ENCODE peak calls at places on chromosome 1, in four cellular contexts. One of them, this sample, is unnamed. For H3K36me3 and H3K27me3, the result is how much of the 10 kb centered on the place peaks cover.

GRCh38 chr1:178714453-178714852 is 10.6 kb upstream of the RALGPS2 start:
- DNase-seq in pancreas: no peak
- DNase-seq in suprapubic skin: no peak
- DNase-seq in thoracic aorta: no peak
- DNase-seq in this sample: no peak

GRCh38 chr1:89125571-89126233 is at the start of gene GBP2:
- DNase-seq in pancreas: no peak
- DNase-seq in thoracic aorta: no peak
- DNase-seq in suprapubic skin: no peak
- DNase-seq in this sample: no peak

GRCh38 chr1:53148123-53148522 is 5.7 kb upstream of the SLC1A7 start:
- DNase-seq in thoracic aorta: no peak
- DNase-seq in pancreas: no peak
- DNase-seq in suprapubic skin: no peak
- DNase-seq in this sample: no peak

GRCh38 chr1:243230914-243231313 is 24.2 kb downstream of the CEP170 start:
- DNase-seq in suprapubic skin: no peak
- DNase-seq in pancreas: no peak
- DNase-seq in thoracic aorta: no peak
- DNase-seq in this sample: no peak

GRCh38 chr1:151130837-151131586 is 15.4 kb downstream of the SEMA6C start:
- DNase-seq in thoracic aorta: peak
- DNase-seq in suprapubic skin: peak
- DNase-seq in pancreas: peak
- DNase-seq in this sample: peak

GRCh38 chr1:180186831-180187230 is 32.2 kb downstream of the QSOX1 start:
- DNase-seq in pancreas: no peak
- DNase-seq in suprapubic skin: no peak
- DNase-seq in thoracic aorta: no peak
- DNase-seq in this sample: peak

GRCh38 chr1:181044449-181044966 is 10.7 kb downstream of the MR1 start:
- DNase-seq in thoracic aorta: no peak
- DNase-seq in pancreas: no peak
- DNase-seq in suprapubic skin: no peak
- DNase-seq in this sample: peak

GRCh38 chr1:18104546-18105100 is 3.0 kb upstream of the IGSF21 start:
- DNase-seq in thoracic aorta: no peak
- DNase-seq in suprapubic skin: no peak
- DNase-seq in pancreas: no peak
- DNase-seq in this sample: no peak

GRCh38 chr1:171254859-171255258 is 6.6 kb downstream of the FMO1 start:
- DNase-seq in thoracic aorta: no peak
- DNase-seq in pancreas: no peak
- DNase-seq in suprapubic skin: no peak
- DNase-seq in this sample: no peak

GRCh38 chr1:11697188-11697892 is 5.8 kb downstream of the DRAXIN start:
- DNase-seq in pancreas: no peak
- DNase-seq in suprapubic skin: no peak
- DNase-seq in thoracic aorta: no peak
- DNase-seq in this sample: no peak

GRCh38 chr1:17539526-17540254 is at the start of gene ARHGEF10L:
- DNase-seq in suprapubic skin: no peak
- DNase-seq in pancreas: peak
- DNase-seq in thoracic aorta: no peak
- DNase-seq in this sample: no peak

GRCh38 chr1:200954434-200954833 is 59.7 kb downstream of the INAVA start:
- DNase-seq in pancreas: no peak
- DNase-seq in thoracic aorta: no peak
- DNase-seq in suprapubic skin: no peak
- DNase-seq in this sample: no peak

GRCh38 chr1:54240741-54241335 is 40.9 kb downstream of the MRPL37 start:
- DNase-seq in pancreas: no peak
- DNase-seq in suprapubic skin: no peak
- DNase-seq in thoracic aorta: no peak
- DNase-seq in this sample: no peak

GRCh38 chr1:54238353-54239040 is 38.5 kb downstream of the MRPL37 start:
- DNase-seq in pancreas: no peak
- DNase-seq in suprapubic skin: no peak
- DNase-seq in thoracic aorta: no peak
- DNase-seq in this sample: no peak

GRCh38 chr1:54239603-54240002 is 39.6 kb downstream of the MRPL37 start:
- DNase-seq in pancreas: no peak
- DNase-seq in thoracic aorta: no peak
- DNase-seq in suprapubic skin: no peak
- DNase-seq in this sample: no peak

GRCh38 chr1:54239041-54239410 is 39.1 kb downstream of the MRPL37 start:
- DNase-seq in suprapubic skin: no peak
- DNase-seq in thoracic aorta: no peak
- DNase-seq in pancreas: no peak
- DNase-seq in this sample: no peak

GRCh38 chr1:54237656-54238055 is 37.7 kb downstream of the MRPL37 start:
- DNase-seq in suprapubic skin: no peak
- DNase-seq in thoracic aorta: no peak
- DNase-seq in pancreas: no peak
- DNase-seq in this sample: no peak
- H3K36me3 ChIP-seq in suprapubic skin: half or more
- H3K36me3 ChIP-seq in thoracic aorta: under half
- H3K36me3 ChIP-seq in pancreas: under half
- H3K36me3 ChIP-seq in this sample: under half

GRCh38 chr1:156691665-156692408 is 13.5 kb downstream of the CRABP2 start:
- DNase-seq in pancreas: no peak
- DNase-seq in suprapubic skin: no peak
- DNase-seq in thoracic aorta: no peak
- DNase-seq in this sample: no peak

GRCh38 chr1:156692958-156693857 is 12.2 kb downstream of the CRABP2 start:
- DNase-seq in thoracic aorta: no peak
- DNase-seq in suprapubic skin: no peak
- DNase-seq in pancreas: peak
- DNase-seq in this sample: peak

GRCh38 chr1:156693858-156694562 is 11.4 kb downstream of the CRABP2 start:
- DNase-seq in thoracic aorta: no peak
- DNase-seq in pancreas: no peak
- DNase-seq in suprapubic skin: no peak
- DNase-seq in this sample: peak

GRCh38 chr1:156691216-156691615 is 14.0 kb upstream of the NES start:
- DNase-seq in pancreas: no peak
- DNase-seq in suprapubic skin: no peak
- DNase-seq in thoracic aorta: no peak
- DNase-seq in this sample: peak

GRCh38 chr1:156692409-156692957 is 12.9 kb downstream of the CRABP2 start:
- DNase-seq in thoracic aorta: no peak
- DNase-seq in pancreas: no peak
- DNase-seq in suprapubic skin: no peak
- DNase-seq in this sample: no peak
- H3K4me3 ChIP-seq in thoracic aorta: no peak
- H3K4me3 ChIP-seq in pancreas: no peak
- H3K4me3 ChIP-seq in suprapubic skin: no peak
- H3K4me3 ChIP-seq in this sample: no peak

DNA sequence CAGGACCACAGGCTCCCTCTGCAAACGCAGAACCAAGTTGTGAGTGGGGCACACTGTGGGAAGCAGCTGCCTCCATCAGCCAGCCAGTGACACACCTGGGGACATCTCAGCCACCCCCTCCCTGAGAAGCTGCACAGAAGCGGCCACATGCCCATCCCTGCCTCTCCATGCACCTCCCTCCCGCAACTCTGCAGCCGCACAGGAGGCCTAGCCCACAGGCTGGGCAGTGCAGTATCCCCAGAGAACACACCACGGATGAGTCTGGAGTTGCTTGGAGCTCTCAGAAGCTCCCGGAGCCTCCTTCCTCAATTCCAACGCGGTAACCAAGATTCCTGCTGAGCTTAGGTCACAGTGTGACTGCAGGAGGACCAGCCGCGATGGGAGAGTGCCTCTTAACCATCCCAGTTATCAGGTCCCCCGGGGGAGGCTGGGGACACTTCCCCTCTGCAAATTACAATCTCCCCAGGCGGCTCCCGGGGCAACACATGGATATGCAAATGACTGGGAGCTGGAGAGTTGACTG is 1.2 kb upstream of the WNT3A start:
- DNase-seq in suprapubic skin: peak
- DNase-seq in thoracic aorta: no peak
- DNase-seq in pancreas: no peak
- DNase-seq in this sample: no peak
- H3K27me3 ChIP-seq in suprapubic skin: half or more
- H3K27me3 ChIP-seq in thoracic aorta: under half
- H3K27me3 ChIP-seq in pancreas: under half
- H3K27me3 ChIP-seq in this sample: under half

GRCh38 chr1:232517204-232517603 is 112.7 kb downstream of the SIPA1L2 start:
- DNase-seq in thoracic aorta: no peak
- DNase-seq in suprapubic skin: no peak
- DNase-seq in pancreas: no peak
- DNase-seq in this sample: no peak

GRCh38 chr1:232521660-232522059 is 108.3 kb downstream of the SIPA1L2 start:
- DNase-seq in pancreas: no peak
- DNase-seq in thoracic aorta: no peak
- DNase-seq in suprapubic skin: no peak
- DNase-seq in this sample: no peak

GRCh38 chr1:232518357-232518756 is 111.6 kb downstream of the SIPA1L2 start:
- DNase-seq in pancreas: no peak
- DNase-seq in suprapubic skin: no peak
- DNase-seq in thoracic aorta: no peak
- DNase-seq in this sample: no peak

GRCh38 chr1:232522189-232522588 is 107.7 kb downstream of the SIPA1L2 start:
- DNase-seq in pancreas: no peak
- DNase-seq in suprapubic skin: no peak
- DNase-seq in thoracic aorta: no peak
- DNase-seq in this sample: no peak

DNA sequence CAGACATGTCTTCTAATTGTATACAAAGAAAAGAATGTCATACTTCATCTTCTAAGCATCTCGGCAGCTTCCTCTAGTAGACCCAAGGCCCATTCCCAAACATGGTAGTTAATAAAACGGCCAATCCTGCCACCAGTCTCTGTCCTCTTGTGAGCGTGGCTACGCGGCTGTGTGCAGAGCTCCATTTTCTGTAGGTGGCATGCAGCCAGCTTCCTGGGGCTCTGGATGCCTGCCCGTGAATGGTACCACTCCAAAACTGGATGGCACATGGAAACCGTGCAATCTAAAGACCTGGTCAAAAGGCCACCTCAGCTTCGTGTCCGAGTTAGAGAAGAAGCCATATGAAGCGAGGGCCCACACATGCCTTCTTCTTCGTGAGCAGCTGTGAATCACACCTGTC is 110.7 kb downstream of the SIPA1L2 start:
- DNase-seq in pancreas: no peak
- DNase-seq in thoracic aorta: no peak
- DNase-seq in suprapubic skin: no peak
- DNase-seq in this sample: no peak
- H3K36me3 ChIP-seq in pancreas: under half
- H3K36me3 ChIP-seq in thoracic aorta: under half
- H3K36me3 ChIP-seq in suprapubic skin: under half
- H3K36me3 ChIP-seq in this sample: under half

This sample was measured in RWPE2.